ENCODE peak calls at places on chromosomes 16 and 17, in eight cellular contexts. Y is transverse colon, V is GM12891, P is HepG2, X is K562, A is esophagus muscularis mucosa, R is stomach, M is sigmoid colon. S is an unnamed sample.

GRCh38 chr17:42248351-42249179 is 27.6 kb downstream of the STAT5B start:
- DNase-seq in Y (peak; percentile 79), V (peak; percentile 35), P (peak; percentile 93), X (no peak), A (peak; percentile 96), R (peak; percentile 81), M (peak; percentile 95), S (peak; percentile 32)

GRCh38 chr17:32116937-32117336 is 25.4 kb upstream of the RHOT1 start:
- DNase-seq in Y (no peak), V (no peak), P (no peak), X (no peak), A (no peak), R (no peak), M (no peak), S (no peak)

GRCh38 chr17:61199431-61200348 is 200.0 kb upstream of the TBX2 start:
- DNase-seq in Y (no peak), V (no peak), P (no peak), X (no peak), A (no peak), R (no peak), M (no peak), S (no peak)

GRCh38 chr16:67163164-67163902 is 1.2 kb upstream of the HSF4 start:
- DNase-seq in Y (no peak), V (no peak), P (no peak), X (no peak), A (no peak), R (no peak), M (peak; percentile 89), S (peak; percentile 65)

GRCh38 chr17:2929881-2930533 is 133.4 kb downstream of the OR1D5 start:
- DNase-seq in Y (peak; percentile 60), V (peak; percentile 51), P (peak; percentile 29), X (peak; percentile 74), A (no peak), R (peak; percentile 71), M (no peak), S (peak; percentile 87)

GRCh38 chr17:81833921-81834830 is 674 bp downstream of the PPP1R27 start:
- DNase-seq in Y (no peak), V (no peak), P (no peak), X (no peak), A (no peak), R (no peak), M (no peak), S (no peak)

GRCh38 chr16:55454861-55455260 is 24.1 kb upstream of the MMP2 start:
- DNase-seq in Y (no peak), V (no peak), P (no peak), X (no peak), A (no peak), R (no peak), M (no peak), S (no peak)

GRCh38 chr17:38871247-38871991 is 1.6 kb downstream of the LASP1 start:
- DNase-seq in Y (peak; percentile 91), V (no peak), P (peak; percentile 98), X (peak; percentile 78), A (peak; percentile 94), R (peak; percentile 76), M (peak; percentile 82), S (peak; percentile 65)

GRCh38 chr17:74130841-74131240 is 72.6 kb upstream of the RPL38 start:
- DNase-seq in Y (no peak), V (no peak), P (no peak), X (no peak), A (no peak), R (no peak), M (no peak), S (no peak)

GRCh38 chr17:7575959-7576358 is 3.5 kb upstream of the CD68 start:
- DNase-seq in Y (no peak), V (no peak), P (no peak), X (no peak), A (no peak), R (no peak), M (no peak), S (no peak)

GRCh38 chr17:7575481-7575883 is 4.0 kb upstream of the CD68 start:
- DNase-seq in Y (no peak), V (no peak), P (no peak), X (no peak), A (no peak), R (no peak), M (no peak), S (no peak)

GRCh38 chr17:7573324-7574080 is 5.9 kb upstream of the CD68 start:
- DNase-seq in Y (peak; percentile 91), V (peak; percentile 85), P (peak; percentile 86), X (peak; percentile 77), A (peak; percentile 98), R (peak; percentile 86), M (peak; percentile 97), S (peak; percentile 88)

GRCh38 chr17:7572588-7573323 is 6.7 kb upstream of the CD68 start:
- DNase-seq in Y (peak; percentile 100), V (peak; percentile 97), P (peak; percentile 98), X (peak; percentile 89), A (peak; percentile 100), R (peak; percentile 100), M (peak; percentile 100), S (peak; percentile 99)

DNA sequence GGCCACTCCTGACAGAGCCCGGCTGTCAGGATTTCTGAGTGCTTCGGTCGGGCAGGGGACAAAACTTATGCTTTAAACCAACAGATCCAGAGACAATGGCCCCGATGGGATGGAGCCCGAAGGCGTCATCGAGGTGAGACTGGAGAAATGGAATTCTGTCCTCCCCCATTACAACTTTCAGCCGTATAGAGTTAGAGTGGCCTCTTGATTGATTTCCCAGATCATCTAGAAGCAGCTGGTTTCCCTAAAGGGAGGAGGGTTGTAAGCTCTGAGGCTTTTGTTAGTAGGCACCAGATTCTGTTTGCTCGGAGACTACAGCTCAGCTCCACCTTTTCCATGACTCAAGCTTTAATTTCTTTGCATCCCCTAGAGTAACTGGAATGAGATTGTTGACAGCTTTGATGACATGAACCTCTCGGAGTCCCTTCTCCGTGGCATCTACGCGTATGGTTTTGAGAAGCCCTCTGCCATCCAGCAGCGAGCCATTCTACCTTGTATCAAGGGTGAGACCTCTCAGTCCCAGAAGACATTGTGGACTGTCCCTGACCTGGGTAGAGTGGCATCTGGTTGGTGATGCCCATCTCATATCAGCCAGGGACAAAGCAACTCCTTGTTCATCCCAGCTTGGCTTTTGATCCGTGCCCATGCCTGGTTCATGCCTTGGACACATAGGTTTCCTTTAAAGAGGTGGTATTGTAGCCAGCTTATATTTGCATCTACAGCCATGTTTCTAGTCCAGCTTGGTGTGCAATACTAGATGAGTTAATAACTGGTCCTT is 5.1 kb upstream of the CD68 start:
- DNase-seq in Y (no peak), V (no peak), P (no peak), X (no peak), A (no peak), R (no peak), M (no peak), S (no peak)
- TF ChIP-seq POLR2AphosphoS5 in Y (no peak), V (peak; percentile 53), P (no peak), X (no peak), A (no peak), R (no peak), M (no peak), S (no peak)

DNA sequence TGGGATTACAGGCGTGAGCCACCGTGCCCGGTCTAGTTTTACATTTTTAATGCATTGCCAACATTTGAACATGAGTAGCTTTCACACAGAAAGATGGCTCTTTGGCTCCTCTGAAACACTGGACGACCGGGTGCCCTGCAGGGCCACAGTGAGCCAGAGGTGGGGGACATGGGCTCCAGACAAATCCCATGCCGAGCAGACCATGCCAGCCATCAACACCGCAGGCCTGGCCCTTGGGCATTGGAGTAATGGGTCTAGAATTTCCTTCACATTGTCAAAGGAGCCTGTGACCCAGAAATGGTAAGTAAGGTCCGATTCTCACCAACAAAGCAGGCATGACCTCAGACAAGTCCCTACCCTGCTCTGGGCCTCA is 21.4 kb upstream of the MPRIP start:
- DNase-seq in Y (no peak), V (no peak), P (no peak), X (no peak), A (no peak), R (no peak), M (no peak), S (no peak)
- TF ChIP-seq POLR2AphosphoS5 in Y (no peak), V (no peak), P (no peak), X (no peak), A (no peak), R (no peak), M (no peak), S (no peak)

GRCh38 chr17:45663772-45664171 is 120.3 kb upstream of the CRHR1 start:
- DNase-seq in Y (no peak), V (no peak), P (no peak), X (no peak), A (no peak), R (no peak), M (no peak), S (no peak)
- TF ChIP-seq POLR2AphosphoS5 in Y (no peak), V (no peak), P (no peak), X (no peak), A (no peak), R (no peak), M (no peak), S (no peak)

GRCh38 chr16:87383522-87384161 is at the start of gene FBXO31:
- DNase-seq in Y (peak; percentile 93), V (peak; percentile 73), P (peak; percentile 94), X (peak; percentile 84), A (peak; percentile 95), R (peak; percentile 89), M (peak; percentile 92), S (peak; percentile 93)
- TF ChIP-seq POLR2AphosphoS5 in Y (peak; percentile 75), V (peak; percentile 20), P (peak; percentile 73), X (no peak), A (peak; percentile 80), R (peak; percentile 60), M (peak; percentile 93), S (peak; percentile 41)

GRCh38 chr16:56584276-56584675 is 5.1 kb upstream of the MT3 start:
- DNase-seq in Y (no peak), V (no peak), P (no peak), X (no peak), A (no peak), R (no peak), M (no peak), S (no peak)
- TF ChIP-seq POLR2AphosphoS5 in Y (no peak), V (no peak), P (no peak), X (no peak), A (no peak), R (no peak), M (no peak), S (no peak)

GRCh38 chr16:85688586-85689284 is at the start of gene GINS2:
- DNase-seq in Y (peak; percentile 93), V (peak; percentile 100), P (peak; percentile 87), X (peak; percentile 98), A (peak; percentile 93), R (peak; percentile 93), M (peak; percentile 95), S (peak; percentile 95)
- TF ChIP-seq POLR2AphosphoS5 in Y (no peak), V (no peak), P (peak; percentile 52), X (peak; percentile 60), A (peak; percentile 60), R (no peak), M (no peak), S (peak; percentile 75)

S was measured in GM23338.